ENCODE peak calls at places on chromosome 3, in four cellular contexts. One of them, this sample, is unnamed.

GRCh38 chr3:21750291-21750690 is 719 bp downstream of the ZNF385D start:
- DNase-seq in HepG2: no peak
- DNase-seq in A549: no peak
- DNase-seq in K562: no peak
- DNase-seq in this sample: no peak

GRCh38 chr3:32249184-32249782 is 10.8 kb downstream of the CMTM8 start:
- DNase-seq in HepG2: no peak
- DNase-seq in K562: no peak
- DNase-seq in A549: peak; percentile 58
- DNase-seq in this sample: no peak

GRCh38 chr3:12049675-12050074 is 45.5 kb downstream of the SYN2 start:
- DNase-seq in HepG2: no peak
- DNase-seq in K562: peak; percentile 4
- DNase-seq in A549: no peak
- DNase-seq in this sample: no peak

GRCh38 chr3:195758721-195759353 is 38.1 kb downstream of the MUC20 start:
- DNase-seq in A549: no peak
- DNase-seq in HepG2: no peak
- DNase-seq in K562: no peak
- DNase-seq in this sample: no peak

GRCh38 chr3:12229896-12230295 is 59.0 kb upstream of the PPARG start:
- DNase-seq in A549: no peak
- DNase-seq in K562: no peak
- DNase-seq in HepG2: no peak
- DNase-seq in this sample: no peak

GRCh38 chr3:23944861-23945652 is at the start of gene NR1D2:
- DNase-seq in K562: peak; percentile 92
- DNase-seq in HepG2: peak; percentile 59
- DNase-seq in A549: peak; percentile 79
- DNase-seq in this sample: peak; percentile 83

GRCh38 chr3:45644467-45645201 is 44.6 kb upstream of the SACM1L start:
- DNase-seq in A549: peak; percentile 77
- DNase-seq in HepG2: no peak
- DNase-seq in K562: no peak
- DNase-seq in this sample: no peak

GRCh38 chr3:70120360-70120966 is 120.9 kb downstream of the SAMMSON start:
- DNase-seq in HepG2: peak; percentile 65
- DNase-seq in K562: peak; percentile 84
- DNase-seq in A549: peak; percentile 90
- DNase-seq in this sample: peak; percentile 88

GRCh38 chr3:138187296-138188012 is at the start of gene ARMC8:
- DNase-seq in HepG2: peak; percentile 77
- DNase-seq in K562: no peak
- DNase-seq in A549: peak; percentile 33
- DNase-seq in this sample: peak; percentile 60

GRCh38 chr3:187713504-187713903 is 11.1 kb upstream of the RTP2 start:
- DNase-seq in A549: peak; percentile 41
- DNase-seq in K562: peak; percentile 47
- DNase-seq in HepG2: peak; percentile 61
- DNase-seq in this sample: no peak

GRCh38 chr3:165854696-165855095 is 17.5 kb upstream of the BCHE start:
- DNase-seq in HepG2: peak; percentile 1
- DNase-seq in K562: peak; percentile 13
- DNase-seq in A549: peak; percentile 18
- DNase-seq in this sample: no peak

GRCh38 chr3:153628591-153628990 is 466.6 kb downstream of the RAP2B start:
- DNase-seq in K562: no peak
- DNase-seq in HepG2: no peak
- DNase-seq in A549: no peak
- DNase-seq in this sample: no peak

GRCh38 chr3:138937690-138938055 is 9.3 kb downstream of the FOXL2 start:
- DNase-seq in K562: no peak
- DNase-seq in A549: no peak
- DNase-seq in HepG2: no peak
- DNase-seq in this sample: peak; percentile 46

GRCh38 chr3:110069641-110070538 is 732.5 kb upstream of the DPPA4 start:
- DNase-seq in HepG2: no peak
- DNase-seq in K562: no peak
- DNase-seq in A549: peak; percentile 9
- DNase-seq in this sample: no peak

GRCh38 chr3:150564243-150564642 is 17.7 kb downstream of the EIF2A start:
- DNase-seq in A549: no peak
- DNase-seq in K562: no peak
- DNase-seq in HepG2: no peak
- DNase-seq in this sample: no peak

GRCh38 chr3:56878046-56878445 is 76.3 kb upstream of the ARHGEF3 start:
- DNase-seq in A549: no peak
- DNase-seq in K562: peak; percentile 6
- DNase-seq in HepG2: no peak
- DNase-seq in this sample: no peak

GRCh38 chr3:56956906-56957305 is 103.6 kb upstream of the SPATA12 start:
- DNase-seq in HepG2: no peak
- DNase-seq in K562: no peak
- DNase-seq in A549: no peak
- DNase-seq in this sample: no peak

GRCh38 chr3:46489875-46490274 is 7.9 kb upstream of the RTP3 start:
- DNase-seq in A549: no peak
- DNase-seq in HepG2: no peak
- DNase-seq in K562: no peak
- DNase-seq in this sample: no peak

GRCh38 chr3:139323146-139323545 is 20.7 kb upstream of the MRPS22 start:
- DNase-seq in K562: no peak
- DNase-seq in HepG2: no peak
- DNase-seq in A549: no peak
- DNase-seq in this sample: no peak

GRCh38 chr3:172280406-172281051 is 167.7 kb downstream of the GHSR start:
- DNase-seq in K562: peak; percentile 5
- DNase-seq in HepG2: no peak
- DNase-seq in A549: no peak
- DNase-seq in this sample: no peak

GRCh38 chr3:109640146-109640652 is 302.9 kb upstream of the DPPA4 start:
- DNase-seq in K562: no peak
- DNase-seq in HepG2: no peak
- DNase-seq in A549: no peak
- DNase-seq in this sample: no peak

GRCh38 chr3:24493951-24494615 is 567 bp downstream of the THRB start:
- DNase-seq in A549: peak; percentile 37
- DNase-seq in K562: peak; percentile 66
- DNase-seq in HepG2: peak; percentile 71
- DNase-seq in this sample: peak; percentile 52

GRCh38 chr3:72230774-72231379 is 445.9 kb upstream of the PROK2 start:
- DNase-seq in A549: no peak
- DNase-seq in K562: no peak
- DNase-seq in HepG2: no peak
- DNase-seq in this sample: no peak

GRCh38 chr3:35448681-35449080 is 190.6 kb upstream of the ARPP21 start:
- DNase-seq in HepG2: no peak
- DNase-seq in A549: no peak
- DNase-seq in K562: no peak
- DNase-seq in this sample: no peak

DNA sequence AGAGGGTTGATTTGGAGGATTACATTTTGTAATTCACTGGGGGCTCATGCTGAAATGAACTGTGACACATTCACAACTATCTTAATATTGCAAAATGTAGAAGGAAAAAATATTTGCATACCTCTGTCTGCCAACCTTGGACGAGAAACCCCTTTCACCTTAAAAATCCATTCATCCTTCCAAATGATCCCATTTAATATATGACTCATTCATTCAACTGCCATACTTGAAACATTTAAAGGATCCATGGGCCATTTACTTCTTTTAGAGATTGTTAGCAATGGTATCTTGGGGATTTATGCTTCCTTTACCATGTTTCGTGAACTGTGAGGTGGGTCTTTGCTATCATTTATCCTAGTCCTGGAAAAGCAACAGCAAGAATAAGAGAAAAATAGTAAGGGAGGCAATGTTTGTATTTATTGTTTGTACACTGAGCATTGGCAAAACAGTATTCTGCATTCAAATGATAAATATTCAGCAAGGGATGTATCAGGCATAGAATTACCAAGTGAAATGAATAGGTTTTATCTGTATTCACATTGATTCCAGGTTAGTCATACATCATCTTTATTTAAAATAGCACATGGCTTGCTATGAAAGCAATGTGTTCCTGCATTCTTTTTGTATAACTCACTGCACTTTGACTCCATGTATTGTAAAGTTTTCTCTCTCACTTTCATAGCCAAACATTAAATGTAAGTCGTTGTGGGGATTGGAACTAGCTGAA is 378.1 kb downstream of the NSUN3 start:
- DNase-seq in K562: no peak
- DNase-seq in A549: peak; percentile 33
- DNase-seq in HepG2: peak; percentile 17
- DNase-seq in this sample: no peak
- TF ChIP-seq NR3C1 in K562: no peak
- TF ChIP-seq NR3C1 in A549: no peak
- TF ChIP-seq NR3C1 in HepG2: no peak
- TF ChIP-seq NR3C1 in this sample: no peak

GRCh38 chr3:100260081-100260684 is 609 bp upstream of the TBC1D23 start:
- DNase-seq in HepG2: peak; percentile 35
- DNase-seq in A549: no peak
- DNase-seq in K562: peak; percentile 79
- DNase-seq in this sample: peak; percentile 50

GRCh38 chr3:100261481-100261903 is 700 bp downstream of the TBC1D23 start:
- DNase-seq in A549: no peak
- DNase-seq in K562: peak; percentile 70
- DNase-seq in HepG2: peak; percentile 43
- DNase-seq in this sample: no peak

GRCh38 chr3:100263583-100263982 is 2.8 kb downstream of the TBC1D23 start:
- DNase-seq in HepG2: no peak
- DNase-seq in A549: no peak
- DNase-seq in K562: no peak
- DNase-seq in this sample: no peak

GRCh38 chr3:100257601-100258000 is 3.2 kb upstream of the TBC1D23 start:
- DNase-seq in HepG2: no peak
- DNase-seq in K562: peak; percentile 46
- DNase-seq in A549: no peak
- DNase-seq in this sample: no peak

GRCh38 chr3:100260685-100261480 is at the start of gene TBC1D23:
- DNase-seq in A549: peak; percentile 100
- DNase-seq in HepG2: peak; percentile 97
- DNase-seq in K562: peak; percentile 98
- DNase-seq in this sample: peak; percentile 98
- TF ChIP-seq CTCF in A549: no peak
- TF ChIP-seq CTCF in HepG2: peak; percentile 25
- TF ChIP-seq CTCF in K562: no peak
- TF ChIP-seq CTCF in this sample: no peak

DNA sequence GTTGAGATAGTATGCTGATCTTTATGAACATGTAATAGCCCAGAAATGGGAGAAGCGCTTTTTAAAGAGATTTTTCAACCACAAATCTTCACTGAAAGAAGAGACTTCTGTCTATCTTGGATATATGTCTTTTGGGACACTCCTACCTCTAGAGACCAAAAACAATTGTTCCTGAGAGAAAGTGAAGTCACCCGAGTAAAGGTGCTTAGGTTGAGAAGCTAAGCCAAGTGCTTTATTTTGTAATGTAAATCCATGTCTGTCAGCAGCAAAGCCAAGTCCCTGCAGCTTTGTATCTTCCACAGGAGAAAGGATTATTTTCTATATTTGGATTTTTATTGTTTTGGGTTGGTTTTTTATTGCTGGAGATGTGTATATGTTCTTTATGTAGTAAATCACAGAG is 32.1 kb upstream of the B3GALNT1 start:
- DNase-seq in HepG2: no peak
- DNase-seq in A549: no peak
- DNase-seq in K562: no peak
- DNase-seq in this sample: no peak
- TF ChIP-seq NR3C1 in HepG2: no peak
- TF ChIP-seq NR3C1 in A549: no peak
- TF ChIP-seq NR3C1 in K562: no peak
- TF ChIP-seq NR3C1 in this sample: no peak

GRCh38 chr3:14423197-14423743 is 20.9 kb downstream of the SLC6A6 start:
- DNase-seq in A549: peak; percentile 59
- DNase-seq in K562: no peak
- DNase-seq in HepG2: peak; percentile 82
- DNase-seq in this sample: no peak

GRCh38 chr3:14423963-14424362 is 21.6 kb downstream of the SLC6A6 start:
- DNase-seq in HepG2: no peak
- DNase-seq in K562: no peak
- DNase-seq in A549: no peak
- DNase-seq in this sample: no peak

GRCh38 chr3:14426305-14426620 is 23.9 kb downstream of the SLC6A6 start:
- DNase-seq in HepG2: no peak
- DNase-seq in A549: no peak
- DNase-seq in K562: no peak
- DNase-seq in this sample: no peak

GRCh38 chr3:14424711-14425573 is 22.5 kb downstream of the SLC6A6 start:
- DNase-seq in K562: peak; percentile 52
- DNase-seq in HepG2: no peak
- DNase-seq in A549: no peak
- DNase-seq in this sample: no peak

GRCh38 chr3:14425574-14426304 is 23.3 kb downstream of the SLC6A6 start:
- DNase-seq in K562: no peak
- DNase-seq in A549: no peak
- DNase-seq in HepG2: no peak
- DNase-seq in this sample: no peak
- TF ChIP-seq CTCF in K562: peak; percentile 12
- TF ChIP-seq CTCF in A549: no peak
- TF ChIP-seq CTCF in HepG2: no peak
- TF ChIP-seq CTCF in this sample: no peak

GRCh38 chr3:39192490-39193092 is at the start of gene XIRP1:
- DNase-seq in A549: no peak
- DNase-seq in HepG2: no peak
- DNase-seq in K562: no peak
- DNase-seq in this sample: no peak
- TF ChIP-seq NR3C1 in A549: no peak
- TF ChIP-seq NR3C1 in HepG2: no peak
- TF ChIP-seq NR3C1 in K562: no peak
- TF ChIP-seq NR3C1 in this sample: no peak

GRCh38 chr3:155411500-155412223 is 118.2 kb upstream of the STRIT1 start:
- DNase-seq in HepG2: peak; percentile 24
- DNase-seq in K562: peak; percentile 18
- DNase-seq in A549: peak; percentile 16
- DNase-seq in this sample: no peak
- TF ChIP-seq CTCF in HepG2: peak; percentile 62
- TF ChIP-seq CTCF in K562: peak; percentile 9
- TF ChIP-seq CTCF in A549: no peak
- TF ChIP-seq CTCF in this sample: no peak